ENCODE peak calls at places on chromosomes 13 and 19, in six cellular contexts. Q is NCI-H1105 treated with DMSO at 0.1 percent for 48 hours, B is transverse colon, U is lung microvascular endothelial cell, D is suprapubic skin, V is progenitor cell of endocrine pancreas. E is an unnamed sample.

GRCh38 chr13:20799726-20800416 is 26.1 kb upstream of the EEF1AKMT1 start:
- DNase-seq in V (no peak), B (no peak), U (peak), Q (no peak), D (no peak), E (no peak)

GRCh38 chr19:15402411-15403150 is 16.2 kb downstream of the AKAP8L start:
- DNase-seq in Q (no peak), V (no peak), D (no peak), U (no peak), B (no peak), E (no peak)

GRCh38 chr19:37506387-37507166 is at the start of gene ZNF793:
- DNase-seq in D (peak), U (peak), V (peak), Q (peak), B (peak), E (peak)

GRCh38 chr19:42270346-42271044 is 1.4 kb downstream of the CIC start:
- DNase-seq in B (peak), V (no peak), U (peak), Q (no peak), D (peak), E (peak)

GRCh38 chr13:31031482-31031881 is 99.0 kb downstream of the TEX26 start:
- DNase-seq in B (no peak), U (no peak), Q (no peak), V (no peak), D (no peak), E (no peak)

GRCh38 chr13:97978661-97979450 is 25.4 kb downstream of the IPO5 start:
- DNase-seq in Q (no peak), B (no peak), U (no peak), D (no peak), V (no peak), E (peak)

GRCh38 chr19:3586124-3586626 is 897 bp downstream of the GIPC3 start:
- DNase-seq in U (no peak), D (no peak), B (no peak), V (no peak), Q (peak), E (no peak)

GRCh38 chr13:99896712-99897440 is 74.7 kb downstream of the ZIC5 start:
- DNase-seq in U (no peak), V (no peak), B (no peak), D (no peak), Q (no peak), E (no peak)

GRCh38 chr19:4121815-4122214 is 2.1 kb downstream of the MAP2K2 start:
- DNase-seq in V (no peak), U (no peak), D (no peak), Q (no peak), B (no peak), E (no peak)

GRCh38 chr13:75760182-75760981 is 124.3 kb downstream of the LMO7 start:
- DNase-seq in D (no peak), U (peak), B (peak), Q (peak), V (no peak), E (no peak)

GRCh38 chr13:49246850-49247721 is 639 bp upstream of the CDADC1 start:
- DNase-seq in D (peak), V (no peak), U (no peak), Q (no peak), B (no peak), E (no peak)

GRCh38 chr13:106455777-106456176 is 79.7 kb downstream of the EFNB2 start:
- DNase-seq in B (no peak), U (no peak), V (no peak), D (no peak), Q (no peak), E (no peak)

GRCh38 chr13:41533676-41534075 is 76.3 kb downstream of the RGCC start:
- DNase-seq in B (no peak), U (no peak), V (no peak), D (no peak), Q (no peak), E (no peak)

GRCh38 chr19:17996826-17997316 is 11.1 kb upstream of the ARRDC2 start:
- DNase-seq in Q (peak), D (peak), U (peak), V (peak), B (peak), E (peak)

GRCh38 chr19:2461751-2462634 is 5.2 kb upstream of the LMNB2 start:
- DNase-seq in U (peak), Q (peak), B (peak), V (no peak), D (no peak), E (no peak)

GRCh38 chr19:41895745-41896580 is 13.0 kb downstream of the ARHGEF1 start:
- DNase-seq in V (no peak), D (no peak), B (no peak), U (no peak), Q (no peak), E (no peak)

GRCh38 chr13:43776680-43777079 is 10.1 kb downstream of the ENOX1 start:
- DNase-seq in D (no peak), V (no peak), B (no peak), Q (no peak), U (peak), E (no peak)

GRCh38 chr19:2081873-2082810 is 14.0 kb downstream of the MOB3A start:
- DNase-seq in D (no peak), V (no peak), Q (no peak), B (peak), U (no peak), E (no peak)

E was measured in dermis microvascular lymphatic vessel endothelial cell.